ENCODE peak calls at places on chromosomes 7 and 10, in ten cellular contexts. V is PC-3; Q is H1; P is CD8-positive, alpha-beta memory T cell; Z is PC-9; M is HCT116; B is hepatocyte; O is A673; D is MM.1S; H is SJCRH30. K is an unnamed sample.

GRCh38 chr7:153454283-153454682 is 597.9 kb upstream of the DPP6 start:
- DNase-seq in V (no peak), Q (no peak), P (no peak), Z (no peak), M (no peak), B (no peak), O (no peak), D (no peak), H (no peak), K (no peak)

GRCh38 chr7:63043657-63044543 is 954.7 kb upstream of the ZNF722 start:
- DNase-seq in V (no peak), Q (no peak), P (no peak), Z (no peak), M (no peak), B (no peak), O (no peak), D (no peak), H (no peak), K (no peak)

GRCh38 chr7:16492513-16493062 is 27.1 kb upstream of the SOSTDC1 start:
- DNase-seq in V (peak; percentile 46), Q (no peak), P (no peak), Z (peak; percentile 54), M (no peak), B (peak; percentile 46), O (no peak), D (no peak), H (peak; percentile 21), K (no peak)

GRCh38 chr10:88039496-88040200 is 176.2 kb downstream of the PTEN start:
- DNase-seq in V (no peak), Q (no peak), P (no peak), Z (peak; percentile 50), M (no peak), B (no peak), O (no peak), D (no peak), H (no peak), K (no peak)

GRCh38 chr7:111840528-111840927 is 278.2 kb upstream of the IMMP2L start:
- DNase-seq in V (no peak), Q (no peak), P (no peak), Z (no peak), M (no peak), B (no peak), O (no peak), D (no peak), H (no peak), K (no peak)

GRCh38 chr7:84801396-84801795 is 385.5 kb downstream of the SEMA3D start:
- DNase-seq in V (no peak), Q (no peak), P (no peak), Z (no peak), M (no peak), B (no peak), O (no peak), D (no peak), H (no peak), K (no peak)

GRCh38 chr10:101297901-101298451 is 56.0 kb upstream of the BTRC start:
- DNase-seq in V (peak; percentile 57), Q (peak; percentile 96), P (peak; percentile 76), Z (no peak), M (peak; percentile 64), B (peak; percentile 75), O (peak; percentile 65), D (peak; percentile 55), H (peak; percentile 97), K (no peak)

GRCh38 chr7:82319674-82320118 is 123.9 kb downstream of the CACNA2D1 start:
- DNase-seq in V (no peak), Q (no peak), P (no peak), Z (no peak), M (no peak), B (peak; percentile 54), O (peak; percentile 96), D (no peak), H (peak; percentile 80), K (peak; percentile 83)

GRCh38 chr10:62637249-62638061 is 167.1 kb upstream of the ADO start:
- DNase-seq in V (peak; percentile 94), Q (no peak), P (peak; percentile 76), Z (no peak), M (no peak), B (no peak), O (no peak), D (peak; percentile 93), H (no peak), K (no peak)

GRCh38 chr10:81472927-81473470 is 402.0 kb upstream of the NRG3 start:
- DNase-seq in V (no peak), Q (no peak), P (no peak), Z (no peak), M (no peak), B (no peak), O (no peak), D (no peak), H (peak; percentile 11), K (no peak)

GRCh38 chr10:33790506-33791283 is 456.2 kb upstream of the NRP1 start:
- DNase-seq in V (no peak), Q (no peak), P (no peak), Z (no peak), M (no peak), B (no peak), O (peak; percentile 31), D (no peak), H (no peak), K (no peak)

GRCh38 chr7:32025381-32026075 is 44.7 kb downstream of the PDE1C start:
- DNase-seq in V (no peak), Q (no peak), P (no peak), Z (peak; percentile 20), M (no peak), B (no peak), O (no peak), D (no peak), H (no peak), K (no peak)

DNA sequence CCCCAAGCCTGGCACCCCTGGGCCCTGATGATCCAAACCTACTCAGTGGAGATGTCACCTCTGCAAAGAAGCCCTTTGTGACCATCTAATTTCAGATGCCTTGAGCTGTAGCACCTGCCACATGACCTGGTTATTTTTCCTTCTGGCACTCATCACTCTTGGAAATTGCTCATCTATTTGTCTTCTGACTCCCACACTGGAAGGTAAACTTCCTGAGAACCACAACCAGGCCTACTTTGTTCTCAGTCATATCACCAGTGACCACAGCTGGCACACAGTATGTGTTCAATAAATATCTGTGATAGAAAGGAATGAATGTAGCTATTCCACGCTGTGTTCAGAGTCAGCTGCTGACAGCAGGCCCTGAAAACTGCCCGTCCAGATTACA is 97.1 kb downstream of the SH3PXD2A start:
- DNase-seq in V (peak; percentile 91), Q (no peak), P (no peak), Z (peak; percentile 77), M (no peak), B (no peak), O (no peak), D (no peak), H (no peak), K (no peak)
- H3K27ac ChIP-seq in V (peak overlapping the region; percentile 94), Q (no peak overlapping the region), P (no peak overlapping the region), Z (peak overlapping the region; percentile 84), M (no peak overlapping the region), B (peak overlapping the region; percentile 59), O (peak overlapping the region; percentile 34), D (peak overlapping the region; percentile 27), H (no peak overlapping the region), K (peak overlapping the region; percentile 85)

DNA sequence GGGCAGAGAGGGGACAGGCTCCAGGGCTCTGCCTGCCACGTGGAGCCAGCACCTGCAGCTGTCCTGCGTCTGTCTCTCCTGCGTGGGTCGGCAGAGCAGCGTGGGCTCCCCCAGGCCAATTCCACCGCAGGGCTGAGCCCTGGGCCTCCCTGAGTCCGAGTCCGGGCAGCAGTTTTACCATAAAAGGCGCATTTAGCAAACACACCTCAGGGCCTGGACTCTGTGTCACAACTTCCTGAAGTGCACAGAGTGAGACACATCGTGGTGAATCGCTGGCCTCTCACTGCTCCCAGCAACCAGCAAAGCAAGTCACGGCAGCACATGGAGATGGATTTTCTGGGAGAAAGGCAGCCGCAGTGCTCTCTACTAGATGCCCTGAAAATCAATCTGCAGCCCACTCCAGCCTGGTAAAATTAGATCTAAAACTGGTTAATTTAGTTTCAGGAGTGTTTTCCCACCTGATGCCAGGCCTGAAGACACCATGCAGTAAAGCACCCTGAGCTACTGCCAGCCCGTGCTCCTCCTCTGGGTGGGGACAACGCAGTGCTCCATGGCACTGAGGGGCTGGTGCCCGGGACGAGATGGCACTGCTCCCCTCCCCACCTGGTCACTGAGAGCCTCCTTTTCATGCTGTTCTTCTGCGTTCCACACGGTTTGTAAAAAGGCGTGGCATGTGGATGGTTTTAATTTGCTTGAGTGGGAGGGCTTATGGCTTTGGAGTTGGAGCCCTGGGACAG is 337.0 kb downstream of the ADARB2 start:
- DNase-seq in V (no peak), Q (peak; percentile 44), P (no peak), Z (no peak), M (no peak), B (peak; percentile 32), O (no peak), D (no peak), H (no peak), K (no peak)
- H3K9me3 ChIP-seq in V (no peaks in the 10 kb centered on the region), Q (no peaks in the 10 kb centered on the region), P (no peaks in the 10 kb centered on the region), Z (no peaks in the 10 kb centered on the region), M (no peaks in the 10 kb centered on the region), B (no peaks in the 10 kb centered on the region), O (no peaks in the 10 kb centered on the region), D (no peaks in the 10 kb centered on the region), H (no peaks in the 10 kb centered on the region), K (no peaks in the 10 kb centered on the region)

DNA sequence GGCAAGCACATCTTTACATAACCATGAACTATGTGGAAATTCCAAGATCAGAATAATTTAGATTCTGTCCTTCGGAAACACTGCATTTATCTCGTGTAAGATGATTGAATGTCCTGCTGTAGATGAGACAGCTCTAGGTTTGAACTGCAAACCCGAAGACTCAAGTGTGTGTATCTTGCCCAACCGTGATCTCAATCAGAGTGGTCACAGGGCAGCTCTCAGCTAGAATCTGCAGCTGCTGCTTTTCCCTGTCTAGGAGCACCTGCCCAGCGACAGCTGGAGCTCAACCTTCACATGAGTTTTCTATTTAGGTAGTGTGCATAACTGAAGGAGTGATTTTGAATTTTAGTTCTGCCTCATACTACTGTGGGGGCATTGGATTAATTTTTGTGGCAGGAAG is 17.5 kb upstream of the KIF20B start:
- DNase-seq in V (no peak), Q (no peak), P (no peak), Z (no peak), M (no peak), B (no peak), O (no peak), D (no peak), H (peak; percentile 62), K (no peak)
- H3K27ac ChIP-seq in V (no peak overlapping the region), Q (no peak overlapping the region), P (no peak overlapping the region), Z (no peak overlapping the region), M (no peak overlapping the region), B (no peak overlapping the region), O (no peak overlapping the region), D (no peak overlapping the region), H (no peak overlapping the region), K (no peak overlapping the region)

DNA sequence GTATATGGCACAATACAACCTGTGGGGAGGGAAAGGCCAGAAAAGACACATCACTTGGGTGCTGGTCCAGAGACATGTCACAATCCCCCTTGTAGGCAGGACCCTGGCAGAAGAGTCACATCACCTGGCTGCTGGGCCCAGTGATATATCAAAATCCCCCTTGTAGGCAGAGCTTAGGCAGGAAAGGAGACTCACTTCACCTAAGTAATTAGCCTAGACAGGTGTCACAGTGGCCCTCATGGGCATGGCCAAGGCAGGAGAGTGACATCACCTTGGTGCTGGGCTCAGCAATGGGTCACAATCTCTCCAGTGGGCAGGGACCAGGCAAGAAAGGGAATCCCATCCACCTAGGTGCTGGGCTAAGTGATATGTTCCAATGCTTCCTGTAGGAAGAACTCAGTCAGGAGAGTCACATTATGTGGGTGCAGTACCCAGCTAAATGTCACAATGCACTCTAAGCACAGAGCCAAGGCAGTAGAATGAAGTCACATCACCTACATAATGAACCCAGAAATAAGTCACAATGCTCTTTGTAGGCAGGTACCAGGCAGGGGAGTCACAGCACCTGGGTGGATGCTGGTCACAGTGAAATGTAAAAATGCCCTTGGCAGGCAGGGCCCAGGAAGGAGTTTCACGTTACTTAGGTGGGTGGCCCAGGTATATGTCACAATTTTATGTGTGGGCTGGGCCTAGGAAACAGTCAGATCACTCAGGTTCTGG is 18.9 kb upstream of the ZNF736 start:
- DNase-seq in V (no peak), Q (no peak), P (no peak), Z (no peak), M (no peak), B (no peak), O (no peak), D (no peak), H (no peak), K (no peak)
- H3K9me3 ChIP-seq in V (peaks cover 4% of the 10 kb centered on the region), Q (peaks cover 97% of the 10 kb centered on the region), P (no peaks in the 10 kb centered on the region), Z (no peaks in the 10 kb centered on the region), M (peaks cover 16% of the 10 kb centered on the region), B (no peaks in the 10 kb centered on the region), O (peaks cover 28% of the 10 kb centered on the region), D (no peaks in the 10 kb centered on the region), H (no peaks in the 10 kb centered on the region), K (no peaks in the 10 kb centered on the region)

K was measured in SK-N-MC.